ENCODE peak calls at places on chromosomes 6 and 20, in ten cellular contexts. O is endothelial cell of umbilical vein, L is mucosa of descending colon, B is hepatocyte, S is lower leg skin, D is cardiac fibroblast, W is stomach, K is epithelial cell of esophagus, N is prostate gland, G is GM12865. E is an unnamed sample.
A peak's percentile ranks its signal among the peaks of the same experiment; 100 is the strongest.

GRCh38 chr6:40882321-40882720 is 156.7 kb downstream of the UNC5CL start:
- DNase-seq in D (no peak), K (no peak), L (no peak), N (no peak), W (no peak), O (no peak), B (peak; percentile 23), S (no peak), G (no peak), E (no peak)

GRCh38 chr6:63597142-63598000 is 25.1 kb downstream of the LOC128125822 start:
- DNase-seq in K (peak; percentile 65), O (no peak), W (no peak), G (no peak), L (no peak), S (no peak), N (no peak), D (no peak), B (no peak), E (no peak)

GRCh38 chr6:16519265-16520242 is 241.7 kb downstream of the ATXN1 start:
- DNase-seq in B (no peak), N (peak; percentile 26), K (no peak), O (no peak), W (no peak), D (peak; percentile 60), L (no peak), S (no peak), G (peak; percentile 36), E (no peak)

GRCh38 chr6:106069478-106069877 is 16.7 kb upstream of the PRDM1 start:
- DNase-seq in S (peak; percentile 41), B (peak; percentile 78), O (peak; percentile 60), N (peak; percentile 78), L (peak; percentile 54), D (peak; percentile 84), K (peak; percentile 84), G (no peak), W (peak; percentile 48), E (peak; percentile 94)

GRCh38 chr20:18138639-18139583 is 1.2 kb downstream of the KAT14 start:
- DNase-seq in S (no peak), D (no peak), G (no peak), W (no peak), B (peak; percentile 30), L (peak; percentile 31), O (peak; percentile 6), N (no peak), K (peak; percentile 4), E (no peak)

GRCh38 chr20:60467078-60467477 is 508.9 kb downstream of the CDH26 start:
- DNase-seq in S (no peak), K (no peak), W (no peak), B (no peak), N (no peak), L (no peak), D (no peak), O (no peak), G (no peak), E (no peak)

GRCh38 chr6:138188278-138188923 is 26.7 kb downstream of the ARFGEF3 start:
- DNase-seq in S (no peak), D (no peak), B (peak; percentile 10), G (no peak), O (no peak), W (peak; percentile 36), N (peak; percentile 63), K (peak; percentile 75), L (peak; percentile 50), E (peak; percentile 88)

GRCh38 chr20:354298-354977 is 7.5 kb downstream of the NRSN2 start:
- DNase-seq in W (peak; percentile 81), B (peak; percentile 89), D (peak; percentile 83), L (peak; percentile 81), N (peak; percentile 68), O (peak; percentile 76), G (peak; percentile 86), S (peak; percentile 60), K (peak; percentile 76), E (no peak)

GRCh38 chr6:56334937-56335336 is 87.6 kb upstream of the COL21A1 start:
- DNase-seq in O (peak; percentile 73), N (no peak), D (peak; percentile 80), B (no peak), K (peak; percentile 87), L (no peak), G (no peak), S (no peak), W (no peak), E (no peak)

GRCh38 chr6:145091102-145091826 is 644.1 kb downstream of the EPM2A start:
- DNase-seq in G (no peak), O (no peak), L (no peak), K (no peak), S (no peak), W (no peak), B (peak; percentile 35), D (no peak), N (no peak), E (no peak)

GRCh38 chr6:167791036-167791779 is 35.5 kb upstream of the AFDN start:
- DNase-seq in D (peak; percentile 26), S (peak; percentile 14), W (no peak), O (no peak), N (peak; percentile 5), G (no peak), B (peak; percentile 54), L (no peak), K (peak; percentile 79), E (peak; percentile 30)

GRCh38 chr6:42505377-42505702 is 53.6 kb upstream of the TRERF1 start:
- DNase-seq in O (peak; percentile 31), B (no peak), D (peak; percentile 36), S (no peak), W (no peak), K (peak; percentile 71), N (no peak), L (no peak), G (peak; percentile 61), E (no peak)

GRCh38 chr6:89048985-89049384 is 31.6 kb upstream of the PNRC1 start:
- DNase-seq in D (peak; percentile 78), N (no peak), W (no peak), S (no peak), K (peak; percentile 82), O (no peak), L (no peak), G (no peak), B (peak; percentile 30), E (no peak)

GRCh38 chr6:132814716-132815570 is 574 bp downstream of the RPS12 start:
- DNase-seq in S (no peak), B (no peak), K (peak; percentile 14), L (no peak), W (no peak), O (peak; percentile 21), G (peak; percentile 44), D (peak; percentile 11), N (no peak), E (no peak)

DNA sequence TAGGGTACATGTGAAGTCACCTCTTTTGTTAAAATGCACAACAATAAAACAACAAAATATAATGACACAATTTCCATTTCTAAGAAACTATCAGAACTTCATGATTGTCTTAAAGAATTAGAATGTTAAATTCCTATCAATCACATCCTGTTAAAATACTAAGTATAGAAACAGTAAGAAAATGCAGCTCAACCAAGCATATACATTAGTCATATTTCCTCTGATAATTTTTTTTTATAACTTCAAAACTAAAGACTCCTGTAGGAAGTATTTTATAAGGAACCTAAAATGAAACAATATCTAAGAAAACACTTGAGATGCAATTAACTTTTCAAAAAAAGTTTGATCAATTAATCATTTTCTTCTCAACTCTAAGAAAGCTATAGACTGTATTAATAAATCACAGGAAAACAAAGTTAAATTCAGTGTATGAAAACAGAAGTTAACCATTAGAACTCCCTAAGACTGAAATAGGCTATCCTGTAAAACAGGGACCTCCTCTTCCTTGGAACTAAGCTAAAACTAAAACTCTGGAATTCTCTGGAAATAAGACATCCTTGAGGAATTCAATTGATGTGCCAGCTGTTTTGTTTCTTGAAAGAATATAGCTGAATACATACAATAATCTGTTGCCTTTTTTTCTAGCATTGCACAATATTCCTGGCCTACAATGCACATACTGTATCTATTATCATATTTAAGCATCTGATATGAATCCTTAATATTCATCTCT is 19.8 kb downstream of the FKBP5 start:
- DNase-seq in O (no peak), S (no peak), L (no peak), G (no peak), W (no peak), K (no peak), D (peak; percentile 66), N (no peak), B (no peak), E (no peak)
- H3K4me3 ChIP-seq in O (peak overlapping the region; percentile 2), S (no peak overlapping the region), L (no peak overlapping the region), G (peak overlapping the region; percentile 58), W (no peak overlapping the region), K (no peak overlapping the region), D (peak overlapping the region; percentile 6), N (no peak overlapping the region), B (no peak overlapping the region), E (no peak overlapping the region)

DNA sequence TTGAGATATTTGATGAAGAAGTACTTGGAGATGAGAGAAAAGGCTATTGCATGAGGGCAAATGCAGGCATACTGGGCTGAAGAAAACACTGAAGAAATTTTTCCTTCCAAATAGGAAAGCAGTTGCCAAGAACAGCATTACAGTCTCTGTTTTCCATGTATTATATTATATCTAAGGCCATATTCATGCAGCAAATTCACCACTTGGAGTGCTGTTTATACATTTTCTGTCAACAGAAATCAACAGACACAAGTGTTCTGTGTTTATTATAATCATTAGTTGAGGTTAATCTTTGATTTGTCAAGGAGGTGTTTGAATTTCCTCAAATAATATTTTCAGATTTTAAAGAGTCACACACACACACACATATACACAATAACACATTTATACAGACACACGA is 268.8 kb upstream of the PLCB4 start:
- DNase-seq in W (no peak), G (no peak), N (no peak), B (no peak), L (no peak), S (no peak), D (no peak), O (no peak), K (no peak), E (no peak)
- TF ChIP-seq CTCF in W (no peak), G (no peak), N (no peak), B (no peak), L (no peak), S (no peak), D (no peak), O (peak; percentile 2), K (peak; percentile 25), E (peak; percentile 48)

GRCh38 chr20:44586289-44586911 is 4.0 kb downstream of the PKIG start:
- DNase-seq in W (no peak), O (peak; percentile 30), D (no peak), L (no peak), S (no peak), K (no peak), G (peak; percentile 93), B (no peak), N (no peak), E (no peak)
- H3K4me3 ChIP-seq in W (no peak overlapping the region), O (no peak overlapping the region), D (no peak overlapping the region), L (no peak overlapping the region), S (no peak overlapping the region), K (no peak overlapping the region), G (no peak overlapping the region), B (no peak overlapping the region), N (no peak overlapping the region), E (no peak overlapping the region)

DNA sequence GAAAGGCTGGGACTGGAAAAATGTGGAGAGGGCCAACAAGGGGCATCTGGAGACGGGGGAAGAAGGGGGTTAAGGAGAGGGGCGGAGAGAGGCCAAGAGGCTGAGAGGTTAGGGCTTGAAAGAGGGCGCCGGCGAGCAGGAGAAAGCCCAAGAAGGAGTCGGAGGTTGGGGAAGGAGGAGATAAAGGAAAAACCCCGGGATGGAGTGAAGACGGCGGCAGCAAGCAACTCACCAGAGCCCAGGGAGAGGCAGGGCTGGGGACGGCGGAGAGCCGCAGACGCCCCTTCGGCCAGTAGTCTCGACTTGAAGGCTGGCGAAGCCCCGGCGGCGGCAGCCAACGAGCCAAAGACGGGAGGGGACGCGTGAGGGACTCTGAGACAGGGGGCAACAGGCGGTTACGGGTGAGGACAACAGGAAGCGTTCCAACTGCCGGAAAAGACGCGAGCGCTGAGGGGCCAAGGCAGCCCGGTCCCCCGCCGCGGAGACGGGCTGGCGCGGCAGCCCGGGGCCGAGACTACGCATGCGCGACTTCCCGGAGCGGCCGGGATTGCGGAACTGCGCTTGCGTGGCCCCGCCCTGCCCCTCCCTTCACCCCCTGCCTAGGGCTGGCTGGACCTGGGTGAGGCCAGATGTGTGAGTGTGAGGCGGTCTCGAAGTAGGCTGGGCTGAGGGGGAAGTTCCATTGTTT is at the start of gene STK38:
- DNase-seq in L (peak; percentile 95), B (peak; percentile 96), W (peak; percentile 93), O (peak; percentile 92), D (peak; percentile 92), N (peak; percentile 89), G (peak; percentile 94), S (peak; percentile 89), K (peak; percentile 89), E (peak; percentile 22)
- TF ChIP-seq CTCF in L (no peak), B (no peak), W (no peak), O (peak; percentile 2), D (no peak), N (no peak), G (peak; percentile 5), S (no peak), K (no peak), E (peak; percentile 48)

E was measured in LNCaP clone FGC.